ENCODE peak calls at places on chromosomes 13 and 19, in ten cellular contexts. Y, G, L, P, K, S, D, I, M and Z are unnamed samples. For H3K9me3, the result is how much of the 10 kb centered on the place peaks cover.

GRCh38 chr13:109131698-109132257 is 502.4 kb downstream of the MYO16 start:
- DNase-seq in S (no peak), G (no peak), D (peak), Y (no peak), I (no peak), K (no peak), L (no peak), M (no peak), P (no peak), Z (no peak)

GRCh38 chr13:21528616-21529015 is 69.5 kb upstream of the ZDHHC20 start:
- DNase-seq in L (no peak), D (peak), I (no peak), K (no peak), G (no peak), S (no peak), M (no peak), P (no peak), Y (no peak), Z (no peak)

GRCh38 chr19:38635483-38636399 is 11.7 kb upstream of the ACTN4 start:
- DNase-seq in K (no peak), S (no peak), L (no peak), D (no peak), M (no peak), P (no peak), I (no peak), Y (peak), G (no peak), Z (no peak)

GRCh38 chr19:2478324-2478755 is 2.4 kb downstream of the GADD45B start:
- DNase-seq in Y (peak), D (peak), L (no peak), G (peak), I (no peak), S (no peak), P (no peak), M (peak), K (peak), Z (peak)

GRCh38 chr13:39530996-39531395 is 72.0 kb downstream of the LHFPL6 start:
- DNase-seq in K (no peak), S (no peak), P (no peak), L (no peak), M (no peak), I (no peak), G (no peak), D (peak), Y (no peak), Z (no peak)

GRCh38 chr13:22463089-22463488 is 717.7 kb upstream of the SGCG start:
- DNase-seq in P (no peak), S (no peak), I (no peak), D (no peak), G (no peak), L (no peak), M (no peak), Y (no peak), K (no peak), Z (no peak)

GRCh38 chr13:103876571-103876970 is 810.4 kb upstream of the SLC10A2 start:
- DNase-seq in I (no peak), D (no peak), S (no peak), M (no peak), P (no peak), Y (no peak), K (no peak), G (no peak), L (no peak), Z (no peak)

GRCh38 chr13:44523176-44524017 is 52.7 kb downstream of the TSC22D1 start:
- DNase-seq in Y (no peak), K (no peak), I (peak), D (peak), L (no peak), G (no peak), M (no peak), P (no peak), S (peak), Z (peak)

GRCh38 chr19:7920520-7921301 is 573 bp downstream of the SNAPC2 start:
- DNase-seq in I (peak), L (peak), G (peak), M (peak), Y (peak), P (peak), K (peak), S (peak), D (peak), Z (peak)

GRCh38 chr13:76339649-76340048 is 546.6 kb downstream of the KCTD12 start:
- DNase-seq in D (no peak), L (no peak), M (no peak), S (no peak), G (no peak), K (no peak), Y (no peak), P (no peak), I (no peak), Z (no peak)

GRCh38 chr13:61778531-61778930 is 362.9 kb upstream of the PCDH20 start:
- DNase-seq in P (no peak), M (peak), L (peak), S (no peak), D (no peak), I (no peak), K (no peak), Y (no peak), G (no peak), Z (no peak)

GRCh38 chr13:112171570-112171965 is 104.6 kb downstream of the SOX1 start:
- DNase-seq in M (no peak), K (no peak), D (no peak), G (no peak), L (no peak), Y (no peak), S (no peak), P (no peak), I (no peak), Z (no peak)

GRCh38 chr13:110012102-110012739 is 225.8 kb upstream of the IRS2 start:
- DNase-seq in D (peak), G (no peak), S (peak), L (no peak), P (peak), I (peak), M (no peak), K (no peak), Y (no peak), Z (no peak)

GRCh38 chr13:113746143-113746525 is 12.9 kb upstream of the TMEM255B start:
- DNase-seq in L (no peak), I (no peak), K (peak), S (no peak), D (peak), Y (peak), G (no peak), P (peak), M (no peak), Z (no peak)

GRCh38 chr13:77177646-77178045 is 149.2 kb downstream of the MYCBP2 start:
- DNase-seq in P (no peak), I (no peak), M (no peak), S (no peak), L (no peak), D (no peak), G (no peak), K (no peak), Y (no peak), Z (no peak)

GRCh38 chr13:46367622-46368327 is 19.3 kb downstream of the RUBCNL start:
- DNase-seq in D (peak), P (no peak), S (no peak), I (no peak), G (no peak), K (no peak), M (no peak), Y (no peak), L (no peak), Z (no peak)

GRCh38 chr19:41883463-41883820 is 458 bp downstream of the ARHGEF1 start:
- DNase-seq in Y (no peak), K (no peak), M (no peak), D (no peak), L (no peak), G (no peak), S (no peak), P (no peak), I (no peak), Z (no peak)

GRCh38 chr13:46751811-46752635 is 44.9 kb downstream of the ESD start:
- DNase-seq in L (no peak), S (no peak), D (no peak), P (no peak), K (no peak), G (no peak), I (no peak), Y (no peak), M (no peak), Z (no peak)

GRCh38 chr13:79742923-79743322 is 262.0 kb downstream of the NDFIP2 start:
- DNase-seq in L (no peak), S (no peak), D (no peak), I (no peak), Y (no peak), P (no peak), G (no peak), M (no peak), K (no peak), Z (no peak)

GRCh38 chr19:1478934-1479707 is at the start of gene C19orf25:
- DNase-seq in Y (peak), D (peak), L (peak), M (peak), S (peak), I (peak), G (peak), K (peak), P (peak), Z (peak)

GRCh38 chr19:51000981-51001380 is 423 bp downstream of the KLK8 start:
- DNase-seq in L (peak), P (no peak), M (no peak), K (no peak), Y (no peak), S (no peak), I (no peak), D (no peak), G (no peak), Z (no peak)

GRCh38 chr19:45340232-45340898 is at the start of gene KLC3:
- DNase-seq in D (no peak), P (peak), K (peak), G (peak), Y (peak), M (peak), L (peak), I (peak), S (no peak), Z (peak)

GRCh38 chr19:13294812-13295567 is 144.8 kb downstream of the IER2 start:
- DNase-seq in L (no peak), Y (no peak), G (no peak), D (no peak), M (no peak), I (no peak), P (no peak), S (no peak), K (no peak), Z (no peak)

GRCh38 chr13:110356362-110356761 is 49.3 kb downstream of the COL4A2 start:
- DNase-seq in M (no peak), G (no peak), D (no peak), S (no peak), P (no peak), K (no peak), I (no peak), Y (no peak), L (no peak), Z (no peak)

GRCh38 chr13:44238011-44238421 is 135.6 kb upstream of the SERP2 start:
- DNase-seq in M (no peak), Y (no peak), K (no peak), P (no peak), I (no peak), D (peak), G (no peak), S (peak), L (no peak), Z (no peak)

GRCh38 chr13:97975851-97976550 is 22.5 kb downstream of the IPO5 start:
- DNase-seq in Y (peak), L (peak), G (peak), P (peak), S (peak), D (peak), K (peak), M (peak), I (peak), Z (peak)

GRCh38 chr19:58217607-58218391 is 10.9 kb upstream of the ZNF544 start:
- DNase-seq in G (no peak), K (no peak), P (no peak), L (no peak), M (no peak), Y (no peak), I (no peak), S (no peak), D (no peak), Z (no peak)
- H3K9me3 ChIP-seq in G (half or more), K (under half), P (half or more), L (under half), M (under half), Y (under half), I (under half), S (half or more), D (under half), Z (under half)

GRCh38 chr19:53136432-53136831 is 3.7 kb upstream of the ZNF415 start:
- DNase-seq in M (no peak), Y (no peak), D (no peak), K (no peak), I (no peak), G (no peak), L (no peak), S (no peak), P (no peak), Z (no peak)

DNA sequence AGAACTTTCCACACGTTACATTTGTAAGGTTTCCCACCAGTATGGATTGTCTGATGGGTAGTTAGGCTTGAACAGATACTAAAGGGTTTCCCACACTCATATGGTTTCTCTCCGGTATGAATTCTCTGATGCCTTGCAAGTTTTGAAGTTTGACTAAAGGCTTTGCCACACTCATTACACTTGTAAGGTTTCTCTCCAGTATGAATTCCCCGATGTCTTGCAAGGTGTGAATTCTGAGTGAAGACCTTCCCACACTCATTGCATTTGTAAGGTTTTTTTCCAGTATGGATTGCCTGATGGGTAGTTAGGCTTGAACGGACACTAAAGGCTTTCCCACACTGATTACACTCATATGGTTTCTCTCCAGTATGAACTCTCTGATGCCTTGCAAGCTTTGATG is 7.6 kb upstream of the ZNF415 start:
- DNase-seq in P (no peak), L (no peak), M (no peak), I (no peak), G (no peak), K (no peak), Y (no peak), D (no peak), S (no peak), Z (no peak)
- H3K9me3 ChIP-seq in P (under half), L (under half), M (under half), I (under half), G (half or more), K (under half), Y (under half), D (under half), S (under half), Z (under half)

GRCh38 chr19:57974434-57974833 is at the start of gene C19orf18:
- DNase-seq in S (no peak), L (no peak), G (no peak), D (no peak), M (no peak), P (no peak), K (no peak), Y (no peak), I (no peak), Z (no peak)

GRCh38 chr19:57978586-57979289 is 4.4 kb upstream of the C19orf18 start:
- DNase-seq in M (no peak), G (no peak), P (no peak), I (no peak), D (no peak), L (no peak), K (no peak), Y (no peak), S (no peak), Z (no peak)
- H3K9me3 ChIP-seq in M (under half), G (half or more), P (half or more), I (half or more), D (under half), L (half or more), K (under half), Y (half or more), S (half or more), Z (under half)

GRCh38 chr19:56623006-56623405 is 20.0 kb upstream of the SMIM17 start:
- DNase-seq in L (no peak), P (no peak), S (no peak), G (no peak), I (no peak), M (no peak), D (no peak), Y (no peak), K (no peak), Z (no peak)

GRCh38 chr19:56613639-56614038 is 18.5 kb downstream of the ZNF71 start:
- DNase-seq in D (no peak), S (no peak), K (no peak), L (no peak), P (no peak), Y (no peak), G (no peak), M (no peak), I (no peak), Z (no peak)

GRCh38 chr19:56622374-56622773 is 20.6 kb upstream of the SMIM17 start:
- DNase-seq in P (no peak), Y (no peak), D (no peak), I (no peak), G (no peak), L (no peak), K (no peak), S (no peak), M (no peak), Z (no peak)

GRCh38 chr19:56617531-56617930 is 22.4 kb downstream of the ZNF71 start:
- DNase-seq in G (no peak), Y (no peak), I (no peak), P (no peak), K (no peak), L (no peak), M (no peak), D (no peak), S (no peak), Z (no peak)

GRCh38 chr19:56619131-56619530 is 23.8 kb upstream of the SMIM17 start:
- DNase-seq in D (no peak), G (no peak), S (no peak), M (no peak), K (no peak), I (no peak), Y (no peak), P (no peak), L (no peak), Z (no peak)
- H3K9me3 ChIP-seq in D (under half), G (half or more), S (half or more), M (under half), K (under half), I (under half), Y (under half), P (under half), L (under half), Z (under half)

GRCh38 chr19:34759218-34759917 is 13.6 kb downstream of the ZNF599 start:
- DNase-seq in S (no peak), Y (no peak), K (no peak), G (no peak), M (no peak), I (no peak), P (no peak), D (no peak), L (no peak), Z (no peak)
- H3K9me3 ChIP-seq in S (under half), Y (under half), K (under half), G (half or more), M (under half), I (half or more), P (under half), D (under half), L (half or more), Z (under half)

DNA sequence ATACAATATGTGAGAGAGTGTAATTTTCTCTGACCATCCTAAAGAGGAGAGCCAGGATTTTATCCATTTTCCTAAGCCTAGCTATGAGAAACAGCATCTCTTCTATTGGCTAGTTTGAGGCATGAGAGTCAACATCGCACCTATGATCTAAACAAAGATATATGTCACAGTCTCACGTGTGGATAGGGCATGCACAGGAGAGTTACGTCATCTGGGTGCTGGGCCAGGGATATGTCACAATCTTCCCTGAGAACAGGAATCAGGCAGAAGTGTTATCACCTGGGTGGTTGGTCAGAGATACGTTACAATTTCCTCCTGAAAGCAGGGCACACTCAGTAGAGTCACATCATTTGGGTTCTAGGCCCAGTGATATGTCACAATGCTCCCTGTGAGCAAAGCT is 53.9 kb upstream of the ZNF730 start:
- DNase-seq in S (no peak), I (no peak), K (no peak), Y (no peak), D (no peak), L (no peak), P (no peak), G (no peak), M (no peak), Z (no peak)
- H3K9me3 ChIP-seq in S (under half), I (under half), K (under half), Y (under half), D (under half), L (half or more), P (under half), G (under half), M (under half), Z (under half)

GRCh38 chr19:56383826-56384605 is 9.3 kb downstream of the ZNF582 start:
- DNase-seq in P (no peak), K (no peak), L (no peak), Y (no peak), M (no peak), D (no peak), S (no peak), I (no peak), G (no peak), Z (no peak)
- H3K9me3 ChIP-seq in P (under half), K (under half), L (under half), Y (under half), M (under half), D (under half), S (under half), I (under half), G (half or more), Z (under half)

GRCh38 chr13:25902946-25903345 is 148.9 kb downstream of the SHISA2 start:
- DNase-seq in K (no peak), G (no peak), S (no peak), M (no peak), L (no peak), D (no peak), I (no peak), P (no peak), Y (no peak), Z (no peak)
- H3K9me3 ChIP-seq in K (under half), G (under half), S (under half), M (under half), L (under half), D (under half), I (under half), P (under half), Y (under half), Z (under half)